ENCODE peak calls at places on chromosome 14, in four cellular contexts. L is NCI-H510A, X is AG08396, R is cardiac fibroblast. E is an unnamed sample.

GRCh38 chr14:58362798-58363412 is 32.8 kb upstream of the TOMM20L start:
- DNase-seq in L (no peak), X (no peak), R (peak), E (peak)

GRCh38 chr14:69715725-69716482 is 51.0 kb upstream of the SRSF5 start:
- DNase-seq in R (peak), L (no peak), X (peak), E (peak)

GRCh38 chr14:75259946-75260545 is 18.6 kb upstream of the FOS start:
- DNase-seq in L (no peak), X (no peak), R (no peak), E (no peak)

GRCh38 chr14:103187911-103188310 is 64.7 kb downstream of the TNFAIP2 start:
- DNase-seq in L (no peak), X (no peak), R (no peak), E (no peak)

GRCh38 chr14:33509927-33510535 is 440.8 kb downstream of the EGLN3 start:
- DNase-seq in L (no peak), X (no peak), R (peak), E (no peak)

GRCh38 chr14:79483989-79484388 is 727.3 kb downstream of the DIO2 start:
- DNase-seq in R (no peak), X (no peak), L (no peak), E (no peak)

GRCh38 chr14:55097894-55098560 is 31.0 kb upstream of the LGALS3 start:
- DNase-seq in R (no peak), X (no peak), L (no peak), E (no peak)

GRCh38 chr14:95480109-95480886 is 36.2 kb downstream of the SYNE3 start:
- DNase-seq in L (no peak), R (peak), X (peak), E (peak)

GRCh38 chr14:75232597-75232996 is 46.0 kb upstream of the FOS start:
- DNase-seq in L (no peak), X (no peak), R (no peak), E (no peak)

GRCh38 chr14:102655154-102655553 is 62.7 kb downstream of the RCOR1 start:
- DNase-seq in X (no peak), L (no peak), R (peak), E (no peak)

GRCh38 chr14:94689218-94689984 is 77.2 kb downstream of the SERPINA3 start:
- DNase-seq in R (peak), X (peak), L (peak), E (peak)

GRCh38 chr14:73269729-73270651 is 32.7 kb downstream of the PAPLN start:
- DNase-seq in R (peak), L (no peak), X (peak), E (peak)

E was measured in osteoblast.